ENCODE peak calls at places on chromosomes 1 and 21, in ten cellular contexts. S is H9; C is foreskin melanocyte; R is GM23248; F is stimulated activated effector memory CD8-positive, alpha-beta T cell treated with anti-CD3 and anti-CD28 coated beads, Interleukin-12 subunit alpha, Interleukin-12 subunit beta, amount 100 ng/mL, for 72 hours; Y is CD4-positive, alpha-beta T cell; U is activated T-cell treated with anti-CD3 and anti-CD28 coated beads for 1 hour; G is non-pigmented ciliary epithelial cell; B is heart right ventricle; Z is mesothelial cell of epicardium. O is an unnamed sample.

GRCh38 chr1:7062346-7063061 is 277.2 kb downstream of the CAMTA1 start:
- DNase-seq in Y (no peak), G (no peak), B (no peak), F (no peak), R (no peak), S (no peak), U (no peak), Z (no peak), C (no peak), O (no peak)

GRCh38 chr1:198556969-198557368 is 16.5 kb upstream of the ATP6V1G3 start:
- DNase-seq in R (peak), C (no peak), F (peak), Z (no peak), Y (peak), S (no peak), B (peak), U (peak), G (no peak), O (no peak)

GRCh38 chr1:156356875-156357534 is 12.0 kb upstream of the RHBG start:
- DNase-seq in B (no peak), Z (peak), R (peak), S (peak), C (no peak), U (peak), F (peak), Y (peak), G (no peak), O (no peak)

GRCh38 chr21:39537571-39537970 is 75.2 kb upstream of the B3GALT5 start:
- DNase-seq in S (peak), Z (no peak), F (no peak), C (no peak), G (no peak), B (no peak), U (no peak), R (no peak), Y (no peak), O (no peak)

GRCh38 chr1:3481836-3482589 is 27.5 kb downstream of the ARHGEF16 start:
- DNase-seq in R (peak), G (no peak), Y (no peak), S (no peak), Z (no peak), F (no peak), C (no peak), B (no peak), U (no peak), O (no peak)

GRCh38 chr21:41475714-41476405 is 32.1 kb downstream of the TMPRSS2 start:
- DNase-seq in Y (no peak), Z (no peak), F (no peak), B (no peak), U (no peak), R (no peak), C (no peak), G (no peak), S (no peak), O (no peak)

GRCh38 chr21:42038826-42039425 is 28.8 kb upstream of the ZBTB21 start:
- DNase-seq in C (no peak), B (no peak), S (no peak), G (no peak), Y (no peak), R (peak), F (no peak), Z (no peak), U (no peak), O (peak)

GRCh38 chr1:20416706-20417105 is 69.3 kb downstream of the CAMK2N1 start:
- DNase-seq in F (no peak), G (no peak), R (no peak), Z (no peak), S (no peak), B (no peak), Y (no peak), C (no peak), U (no peak), O (no peak)

GRCh38 chr1:172883387-172883791 is 167.4 kb downstream of the TNFSF18 start:
- DNase-seq in U (no peak), Z (no peak), B (no peak), F (no peak), Y (no peak), C (no peak), R (peak), S (no peak), G (no peak), O (no peak)

GRCh38 chr1:186093437-186093836 is 281.6 kb downstream of the TPR start:
- DNase-seq in S (no peak), G (no peak), F (no peak), U (no peak), R (peak), Y (no peak), B (peak), Z (no peak), C (no peak), O (peak)

GRCh38 chr21:15986277-15986676 is 256.5 kb downstream of the USP25 start:
- DNase-seq in Y (no peak), B (no peak), U (no peak), C (no peak), G (no peak), F (no peak), Z (no peak), S (no peak), R (no peak), O (no peak)

GRCh38 chr1:95386915-95387314 is 152.9 kb downstream of the RWDD3 start:
- DNase-seq in Z (no peak), R (no peak), Y (no peak), C (no peak), S (no peak), B (no peak), U (no peak), F (no peak), G (no peak), O (no peak)

GRCh38 chr1:119163396-119163795 is 22.9 kb upstream of the WARS2 start:
- DNase-seq in R (no peak), C (no peak), F (no peak), B (no peak), Y (no peak), Z (no peak), S (no peak), U (no peak), G (no peak), O (no peak)

GRCh38 chr21:41678944-41679343 is 87.9 kb downstream of the RIPK4 start:
- DNase-seq in F (no peak), Z (peak), Y (no peak), C (peak), G (peak), R (peak), U (no peak), B (peak), S (peak), O (peak)

O was measured in IMR-90.